ENCODE peak calls at places on chromosome 7, in five cellular contexts. E is endothelial cell of umbilical vein, Y is tibial nerve, N is NT2/D1, M is AG04450. D is an unnamed sample. For H3K27me3, the result is how much of the 10 kb centered on the place peaks cover.

GRCh38 chr7:103689262-103689661 is 243.3 kb upstream of the SLC26A5 start:
- DNase-seq in E (no peak), Y (no peak), N (no peak), M (no peak), D (no peak)

GRCh38 chr7:66227808-66228207 is 22.7 kb downstream of the TPST1 start:
- DNase-seq in E (no peak), Y (no peak), N (no peak), M (no peak), D (no peak)

GRCh38 chr7:123537026-123537642 is 2.7 kb upstream of the IQUB start:
- DNase-seq in E (peak), Y (no peak), N (no peak), M (no peak), D (no peak)

GRCh38 chr7:39686261-39686924 is 63.0 kb downstream of the RALA start:
- DNase-seq in E (no peak), Y (no peak), N (no peak), M (no peak), D (no peak)

GRCh38 chr7:74306737-74307469 is 17.7 kb downstream of the CLIP2 start:
- DNase-seq in E (peak), Y (no peak), N (no peak), M (no peak), D (no peak)

GRCh38 chr7:66883716-66884115 is 37.3 kb upstream of the TMEM248 start:
- DNase-seq in E (no peak), Y (no peak), N (no peak), M (peak), D (no peak)

GRCh38 chr7:75957021-75957736 is 37.2 kb downstream of the TMEM120A start:
- DNase-seq in E (no peak), Y (no peak), N (no peak), M (no peak), D (no peak)

GRCh38 chr7:137469191-137469811 is 125.8 kb upstream of the PTN start:
- DNase-seq in E (peak), Y (no peak), N (no peak), M (no peak), D (no peak)

GRCh38 chr7:10571759-10572158 is 401.9 kb upstream of the PHF14 start:
- DNase-seq in E (no peak), Y (no peak), N (no peak), M (no peak), D (no peak)

GRCh38 chr7:133859191-133859590 is 267.9 kb upstream of the LRGUK start:
- DNase-seq in E (no peak), Y (no peak), N (peak), M (no peak), D (no peak)

GRCh38 chr7:142711722-142712616 is 37.3 kb upstream of the PRSS1 start:
- DNase-seq in E (peak), Y (no peak), N (no peak), M (no peak), D (peak)

GRCh38 chr7:111832159-111832558 is 269.9 kb upstream of the IMMP2L start:
- DNase-seq in E (no peak), Y (no peak), N (no peak), M (no peak), D (no peak)

GRCh38 chr7:141649865-141650499 is 52.0 kb downstream of the DENND11 start:
- DNase-seq in E (peak), Y (no peak), N (peak), M (peak), D (peak)

GRCh38 chr7:87058739-87059524 is 522 bp downstream of the ELAPOR2 start:
- DNase-seq in E (peak), Y (no peak), N (no peak), M (no peak), D (no peak)

GRCh38 chr7:93115796-93116195 is 2.0 kb downstream of the SAMD9 start:
- DNase-seq in E (no peak), Y (no peak), N (no peak), M (peak), D (no peak)

GRCh38 chr7:139099181-139099947 is 10.2 kb downstream of the ZC3HAV1 start:
- DNase-seq in E (no peak), Y (no peak), N (no peak), M (no peak), D (no peak)

GRCh38 chr7:7681191-7681935 is 37.0 kb downstream of the RPA3 start:
- DNase-seq in E (peak), Y (no peak), N (peak), M (no peak), D (peak)

GRCh38 chr7:113085781-113086390 is 741 bp downstream of the GPR85 start:
- DNase-seq in E (peak), Y (no peak), N (no peak), M (no peak), D (no peak)
- H3K27me3 ChIP-seq in E (under half), Y (under half), N (under half), M (under half), D (under half)

DNA sequence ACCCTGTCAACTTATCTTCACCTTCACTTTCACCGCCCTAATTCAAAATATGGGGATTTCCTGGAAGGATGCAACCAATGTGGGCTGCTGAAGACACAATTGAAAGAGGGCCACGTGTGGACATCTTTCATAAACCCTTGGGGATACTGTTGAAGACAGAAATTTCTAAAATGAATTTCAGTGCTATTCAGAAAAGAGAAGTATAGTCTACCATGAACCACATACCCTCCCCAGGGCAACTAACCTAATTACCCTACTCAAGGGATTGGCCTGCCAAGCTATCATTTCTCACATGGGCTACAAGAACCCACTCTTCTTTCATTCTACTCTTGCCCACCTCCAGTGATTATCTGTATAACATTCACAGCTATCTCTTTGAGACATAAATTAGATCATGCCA is 226.0 kb downstream of the PHTF2 start:
- DNase-seq in E (no peak), Y (no peak), N (no peak), M (no peak), D (no peak)
- H3K27me3 ChIP-seq in E (under half), Y (under half), N (under half), M (under half), D (under half)

GRCh38 chr7:155453296-155454182 is 4.4 kb upstream of the EN2 start:
- DNase-seq in E (no peak), Y (no peak), N (no peak), M (no peak), D (no peak)
- H3K27me3 ChIP-seq in E (half or more), Y (under half), N (half or more), M (half or more), D (half or more)

GRCh38 chr7:1647961-1648631 is 22.0 kb upstream of the ELFN1 start:
- DNase-seq in E (no peak), Y (no peak), N (no peak), M (no peak), D (no peak)
- H3K27me3 ChIP-seq in E (under half), Y (under half), N (under half), M (under half), D (under half)

DNA sequence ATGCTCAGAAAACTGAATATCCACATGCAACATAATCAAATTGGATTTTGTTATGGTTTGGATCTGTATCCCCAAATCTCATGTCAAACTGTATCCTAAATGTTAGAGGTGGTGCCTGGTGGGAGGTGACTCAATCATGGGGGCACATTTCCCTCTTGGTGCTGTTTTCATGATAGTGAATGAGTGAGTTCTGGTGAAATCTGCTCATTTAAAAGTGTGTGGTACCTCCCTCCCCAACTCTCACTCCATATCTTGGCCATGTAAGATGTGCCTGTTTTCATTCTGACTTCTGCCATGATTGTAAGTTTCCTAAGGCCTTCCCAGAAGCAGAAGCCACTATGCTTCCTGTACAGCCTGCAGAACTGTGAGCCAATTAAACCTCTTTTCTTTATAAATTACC is 239.6 kb upstream of the KLF14 start:
- DNase-seq in E (no peak), Y (no peak), N (no peak), M (no peak), D (no peak)
- H3K27me3 ChIP-seq in E (under half), Y (under half), N (under half), M (under half), D (under half)

DNA sequence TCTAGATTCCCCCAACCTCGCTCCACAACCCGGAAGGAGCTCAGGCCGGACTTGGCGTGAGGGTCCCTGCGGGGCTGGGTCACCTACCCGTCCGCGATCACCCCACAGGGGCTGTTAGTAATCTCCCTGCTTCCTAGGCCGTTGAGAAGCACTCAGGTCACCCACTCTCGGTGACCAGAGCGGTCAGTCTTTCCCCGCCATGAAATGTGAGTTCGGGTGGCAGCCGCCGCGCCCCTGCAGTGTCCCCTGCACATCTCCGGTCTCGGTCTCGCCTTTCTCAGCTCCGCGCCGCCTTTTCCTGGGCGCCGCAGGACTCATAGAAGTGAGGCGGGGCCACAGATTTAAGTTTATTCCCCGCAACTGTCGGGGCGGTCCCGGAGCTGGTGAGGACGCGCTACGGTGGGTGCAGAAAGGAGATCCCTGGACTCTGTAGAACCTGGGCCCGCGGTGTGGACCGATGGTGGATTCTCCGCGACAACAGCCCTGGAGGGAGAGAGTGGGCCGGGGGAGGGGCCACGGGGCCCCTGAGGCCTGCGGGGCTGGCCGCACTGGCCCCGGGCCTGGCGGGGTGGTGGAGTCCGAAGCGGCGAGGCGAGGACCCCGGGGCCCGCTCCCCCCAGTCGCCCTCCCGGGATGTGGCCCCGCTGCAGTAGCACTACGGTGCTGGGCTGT is 4.5 kb downstream of the FEZF1 start:
- DNase-seq in E (no peak), Y (no peak), N (no peak), M (no peak), D (no peak)
- H3K27me3 ChIP-seq in E (half or more), Y (under half), N (half or more), M (under half), D (under half)

DNA sequence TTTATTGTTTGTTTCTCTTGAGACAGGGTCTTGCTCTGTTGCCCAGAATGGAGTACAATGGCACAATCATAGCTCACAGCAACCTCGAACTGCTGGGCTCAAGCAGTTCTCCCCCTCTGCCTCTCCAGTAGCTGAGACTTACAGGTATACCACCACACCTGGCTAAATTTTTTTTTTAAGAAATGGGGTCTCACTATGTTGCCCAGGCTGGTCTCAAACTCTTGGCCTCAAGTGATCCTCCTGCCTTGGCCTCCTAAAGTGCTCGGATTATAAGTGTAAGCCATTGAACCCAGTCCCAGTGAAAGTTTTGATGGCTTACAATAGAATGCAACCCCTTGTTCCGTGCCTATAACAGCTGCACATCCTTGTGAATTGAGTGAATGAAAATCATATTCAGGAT is 89.9 kb downstream of the ATXN7L1 start:
- DNase-seq in E (no peak), Y (no peak), N (no peak), M (no peak), D (no peak)
- H3K27me3 ChIP-seq in E (under half), Y (under half), N (under half), M (under half), D (under half)

GRCh38 chr7:28954446-28954845 is 3.7 kb downstream of the TRIL start:
- DNase-seq in E (no peak), Y (no peak), N (no peak), M (no peak), D (no peak)

GRCh38 chr7:28955356-28955722 is 2.8 kb downstream of the TRIL start:
- DNase-seq in E (no peak), Y (no peak), N (no peak), M (no peak), D (no peak)

GRCh38 chr7:28955723-28956607 is 2.2 kb downstream of the TRIL start:
- DNase-seq in E (peak), Y (peak), N (no peak), M (no peak), D (peak)

GRCh38 chr7:28953628-28954027 is 4.5 kb downstream of the TRIL start:
- DNase-seq in E (peak), Y (no peak), N (no peak), M (no peak), D (no peak)

DNA sequence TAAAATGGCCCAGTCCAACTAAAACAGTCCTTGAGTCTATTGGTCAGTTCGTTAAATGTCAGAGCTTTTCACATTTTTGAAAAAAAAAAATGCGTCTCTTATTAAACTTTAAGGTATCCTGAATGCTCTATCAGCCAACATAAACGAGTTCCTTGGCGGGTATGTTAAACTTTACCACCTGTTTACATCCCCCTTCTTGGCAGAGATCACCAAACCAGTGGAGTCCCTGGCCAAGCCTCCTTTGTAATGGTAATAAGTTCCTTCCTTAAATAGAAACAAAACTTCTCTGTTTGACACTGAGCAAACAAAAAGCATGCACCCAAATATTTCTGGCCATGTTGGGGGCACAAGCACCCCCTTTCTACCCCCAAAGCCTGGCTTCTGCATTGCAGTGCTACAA is 3.2 kb downstream of the TRIL start:
- DNase-seq in E (no peak), Y (no peak), N (no peak), M (no peak), D (no peak)
- H3K27me3 ChIP-seq in E (under half), Y (under half), N (under half), M (half or more), D (under half)

GRCh38 chr7:159009951-159010350 is 134.7 kb downstream of the VIPR2 start:
- DNase-seq in E (no peak), Y (no peak), N (no peak), M (no peak), D (no peak)
- H3K27me3 ChIP-seq in E (under half), Y (under half), N (under half), M (under half), D (under half)